ENCODE peak calls at places on chromosomes 5 and 9, in four cellular contexts. P, I, D and B are unnamed samples. For H3K4me1, the result is how much of the 10 kb centered on the place peaks cover.

GRCh38 chr5:139640432-139641115 is 7.6 kb upstream of the CXXC5 start:
- DNase-seq in P (no peak), I (peak), D (peak), B (no peak)

GRCh38 chr9:72326643-72327042 is 38.4 kb downstream of the ZFAND5 start:
- DNase-seq in P (no peak), I (no peak), D (no peak), B (no peak)

GRCh38 chr9:78668148-78668825 is 371.4 kb downstream of the PSAT1 start:
- DNase-seq in P (no peak), I (no peak), D (no peak), B (no peak)

GRCh38 chr5:135264451-135265445 is 134.3 kb downstream of the MACROH2A1 start:
- DNase-seq in P (no peak), I (no peak), D (no peak), B (no peak)

GRCh38 chr5:41695920-41696582 is 174.2 kb downstream of the OXCT1 start:
- DNase-seq in P (peak), I (no peak), D (no peak), B (no peak)

GRCh38 chr5:176895350-176895749 is 3.8 kb downstream of the HK3 start:
- DNase-seq in P (no peak), I (no peak), D (no peak), B (no peak)

GRCh38 chr5:158807-159447 is 32.4 kb upstream of the LRRC14B start:
- DNase-seq in P (no peak), I (no peak), D (no peak), B (no peak)

GRCh38 chr9:105308448-105309412 is 64.3 kb downstream of the SLC44A1 start:
- DNase-seq in P (no peak), I (no peak), D (no peak), B (no peak)

GRCh38 chr9:72828281-72828731 is 124.5 kb downstream of the ALDH1A1 start:
- DNase-seq in P (peak), I (no peak), D (no peak), B (no peak)

GRCh38 chr5:151483176-151483575 is 35.8 kb downstream of the SLC36A1 start:
- DNase-seq in P (no peak), I (no peak), D (no peak), B (no peak)

GRCh38 chr5:61575103-61575502 is 243.0 kb downstream of the ZSWIM6 start:
- DNase-seq in P (peak), I (no peak), D (no peak), B (no peak)

GRCh38 chr5:60488466-60489130 is 211.4 kb downstream of the DEPDC1B start:
- DNase-seq in P (no peak), I (no peak), D (no peak), B (no peak)

GRCh38 chr5:17400724-17401508 is 97.1 kb upstream of the TAF11L2 start:
- DNase-seq in P (no peak), I (peak), D (no peak), B (no peak)

GRCh38 chr5:154708845-154709244 is 46.3 kb upstream of the LARP1 start:
- DNase-seq in P (no peak), I (no peak), D (no peak), B (no peak)

GRCh38 chr9:16970321-16970720 is 99.9 kb upstream of the BNC2 start:
- DNase-seq in P (no peak), I (no peak), D (no peak), B (no peak)

GRCh38 chr9:35793461-35793860 is 2.1 kb downstream of the NPR2 start:
- DNase-seq in P (no peak), I (no peak), D (no peak), B (no peak)

GRCh38 chr5:23466401-23466886 is 41.0 kb upstream of the PRDM9 start:
- DNase-seq in P (peak), I (no peak), D (no peak), B (no peak)

GRCh38 chr5:153900703-153901395 is 137.9 kb downstream of the FAM114A2 start:
- DNase-seq in P (no peak), I (no peak), D (no peak), B (no peak)

GRCh38 chr5:62346727-62347126 is 40.7 kb downstream of the KIF2A start:
- DNase-seq in P (no peak), I (no peak), D (no peak), B (no peak)

GRCh38 chr9:14383296-14383695 is 69.4 kb upstream of the NFIB start:
- DNase-seq in P (no peak), I (no peak), D (no peak), B (no peak)

GRCh38 chr9:95874303-95874988 is 1.0 kb upstream of the ERCC6L2 start:
- DNase-seq in P (peak), I (no peak), D (no peak), B (no peak)

GRCh38 chr5:36099748-36100147 is 33.1 kb upstream of the UGT3A2 start:
- DNase-seq in P (no peak), I (no peak), D (no peak), B (no peak)

GRCh38 chr5:179345429-179346321 is at the start of gene ADAMTS2:
- DNase-seq in P (no peak), I (peak), D (peak), B (no peak)

GRCh38 chr5:172293054-172293744 is 9.6 kb upstream of the UBTD2 start:
- DNase-seq in P (peak), I (peak), D (peak), B (no peak)

GRCh38 chr5:150295172-150295611 is 5.6 kb upstream of the CAMK2A start:
- DNase-seq in P (peak), I (no peak), D (peak), B (no peak)

GRCh38 chr9:118230319-118230718 is 526.1 kb downstream of the TLR4 start:
- DNase-seq in P (no peak), I (no peak), D (no peak), B (no peak)

GRCh38 chr5:56838409-56839039 is 23.2 kb downstream of the MAP3K1 start:
- DNase-seq in P (peak), I (no peak), D (no peak), B (no peak)

GRCh38 chr5:42951169-42951846 is 88.8 kb downstream of the ANXA2R start:
- DNase-seq in P (no peak), I (no peak), D (peak), B (no peak)

GRCh38 chr5:150155258-150156032 is at the start of gene PDGFRB:
- DNase-seq in P (no peak), I (peak), D (peak), B (no peak)

GRCh38 chr9:93205045-93205768 is 21.3 kb downstream of the WNK2 start:
- DNase-seq in P (no peak), I (no peak), D (no peak), B (no peak)

GRCh38 chr9:3528466-3528865 is 2.7 kb upstream of the RFX3 start:
- DNase-seq in P (no peak), I (no peak), D (peak), B (no peak)

GRCh38 chr9:137449081-137449844 is 8.1 kb upstream of the ENTPD8 start:
- DNase-seq in P (no peak), I (no peak), D (no peak), B (no peak)

GRCh38 chr5:103804714-103805113 is 242.1 kb upstream of the NUDT12 start:
- DNase-seq in P (no peak), I (no peak), D (no peak), B (no peak)

GRCh38 chr9:80797841-80798688 is 891.3 kb downstream of the TLE1 start:
- DNase-seq in P (no peak), I (no peak), D (no peak), B (no peak)

GRCh38 chr5:73179730-73180129 is 6.7 kb downstream of the TMEM174 start:
- DNase-seq in P (no peak), I (no peak), D (no peak), B (no peak)

GRCh38 chr5:58019614-58020013 is 440.3 kb downstream of the PLK2 start:
- DNase-seq in P (peak), I (no peak), D (no peak), B (no peak)

GRCh38 chr5:88606173-88606572 is 276.8 kb downstream of the MEF2C start:
- DNase-seq in P (no peak), I (no peak), D (no peak), B (no peak)

GRCh38 chr5:31626156-31626555 is 12.8 kb upstream of the PDZD2 start:
- DNase-seq in P (no peak), I (no peak), D (no peak), B (no peak)

GRCh38 chr5:131254741-131255140 is 9.1 kb upstream of the CDC42SE2 start:
- DNase-seq in P (no peak), I (no peak), D (no peak), B (no peak)

GRCh38 chr5:131250749-131251148 is 13.1 kb upstream of the CDC42SE2 start:
- DNase-seq in P (no peak), I (no peak), D (no peak), B (no peak)

GRCh38 chr5:131256507-131256823 is 7.4 kb upstream of the CDC42SE2 start:
- DNase-seq in P (no peak), I (no peak), D (no peak), B (no peak)

GRCh38 chr5:131258733-131259132 is 5.1 kb upstream of the CDC42SE2 start:
- DNase-seq in P (no peak), I (no peak), D (no peak), B (no peak)

GRCh38 chr5:131252824-131253171 is 11.1 kb upstream of the CDC42SE2 start:
- DNase-seq in P (no peak), I (no peak), D (peak), B (peak)
- TF ChIP-seq POLR2A in P (no peak), I (no peak), D (peak), B (peak)

GRCh38 chr5:40238066-40238745 is 441.5 kb upstream of the PTGER4 start:
- DNase-seq in P (no peak), I (no peak), D (no peak), B (no peak)
- H3K4me1 ChIP-seq in P (under half), I (under half), D (under half), B (under half)

GRCh38 chr9:90907056-90907445 is 105.4 kb downstream of the SYK start:
- DNase-seq in P (no peak), I (no peak), D (no peak), B (no peak)
- H3K27ac ChIP-seq in P (no peak), I (no peak), D (no peak), B (no peak)

GRCh38 chr5:93893050-93893449 is 151.7 kb upstream of the POU5F2 start:
- DNase-seq in P (no peak), I (no peak), D (no peak), B (no peak)
- TF ChIP-seq POLR2A in P (no peak), I (no peak), D (no peak), B (no peak)